ENCODE peak calls at places on chromosomes 7 and 10, in ten cellular contexts. C is WERI-Rb-1; U is dorsolateral prefrontal cortex; S is CD8-positive, alpha-beta T cell; A is choroid plexus epithelial cell; D is astrocyte of the cerebellum; H is sigmoid colon; B is mammary epithelial cell; X is HFF-Myc; Q is tibial nerve. L is an unnamed sample.

GRCh38 chr7:30445770-30446169 is 32.8 kb downstream of the NOD1 start:
- DNase-seq in D (peak), U (no peak), C (peak), H (peak), A (peak), B (no peak), Q (peak), S (peak), X (no peak), L (peak)

GRCh38 chr7:6268909-6269306 is 3.5 kb downstream of the CYTH3 start:
- DNase-seq in S (no peak), H (no peak), Q (no peak), D (no peak), B (no peak), X (no peak), U (no peak), A (no peak), C (no peak), L (no peak)

GRCh38 chr7:13518738-13519137 is 470.7 kb downstream of the ETV1 start:
- DNase-seq in Q (no peak), X (no peak), S (no peak), U (no peak), H (no peak), D (no peak), A (no peak), C (no peak), B (no peak), L (no peak)

GRCh38 chr7:77388055-77388454 is 28.1 kb downstream of the GSAP start:
- DNase-seq in D (no peak), C (no peak), X (no peak), B (no peak), H (no peak), U (no peak), S (no peak), A (no peak), Q (no peak), L (no peak)

GRCh38 chr10:49593564-49593875 is 16.6 kb upstream of the SLC18A3 start:
- DNase-seq in S (no peak), B (no peak), X (no peak), H (no peak), U (no peak), C (no peak), D (no peak), Q (no peak), A (no peak), L (no peak)

GRCh38 chr10:71394926-71395562 is 1.7 kb upstream of the CDH23 start:
- DNase-seq in U (no peak), C (peak), A (no peak), Q (no peak), H (no peak), X (no peak), S (no peak), D (no peak), B (no peak), L (no peak)

GRCh38 chr10:2772791-2773644 is 294.3 kb upstream of the PFKP start:
- DNase-seq in S (no peak), Q (no peak), H (no peak), B (no peak), U (no peak), D (no peak), X (no peak), C (no peak), A (no peak), L (no peak)

GRCh38 chr7:142603870-142604448 is 145.3 kb upstream of the PRSS1 start:
- DNase-seq in D (peak), B (peak), S (peak), H (no peak), X (peak), C (peak), A (peak), U (no peak), Q (no peak), L (peak)

GRCh38 chr7:3154881-3155494 is 111.3 kb upstream of the CARD11 start:
- DNase-seq in C (peak), Q (no peak), H (peak), U (peak), A (peak), B (peak), X (no peak), S (peak), D (peak), L (peak)

GRCh38 chr7:40470817-40471216 is 336.0 kb downstream of the SUGCT start:
- DNase-seq in S (no peak), Q (no peak), D (no peak), H (no peak), B (no peak), U (no peak), A (peak), X (no peak), C (no peak), L (no peak)

GRCh38 chr7:74325230-74325565 is 36.0 kb downstream of the CLIP2 start:
- DNase-seq in U (no peak), D (no peak), S (no peak), H (no peak), A (no peak), X (no peak), B (no peak), Q (no peak), C (no peak), L (no peak)

GRCh38 chr7:129952164-129952652 is 552 bp downstream of the UBE2H start:
- DNase-seq in X (no peak), B (peak), D (no peak), S (peak), A (peak), U (peak), C (peak), H (peak), Q (no peak), L (no peak)

GRCh38 chr7:27203378-27203953 is 3.6 kb upstream of the HOXA13 start:
- DNase-seq in X (no peak), C (no peak), S (no peak), A (no peak), B (no peak), H (no peak), Q (no peak), D (no peak), U (no peak), L (no peak)

GRCh38 chr10:71805776-71806705 is 32.7 kb upstream of the VSIR start:
- DNase-seq in D (no peak), Q (no peak), C (no peak), S (no peak), U (no peak), A (peak), H (no peak), B (no peak), X (no peak), L (peak)

DNA sequence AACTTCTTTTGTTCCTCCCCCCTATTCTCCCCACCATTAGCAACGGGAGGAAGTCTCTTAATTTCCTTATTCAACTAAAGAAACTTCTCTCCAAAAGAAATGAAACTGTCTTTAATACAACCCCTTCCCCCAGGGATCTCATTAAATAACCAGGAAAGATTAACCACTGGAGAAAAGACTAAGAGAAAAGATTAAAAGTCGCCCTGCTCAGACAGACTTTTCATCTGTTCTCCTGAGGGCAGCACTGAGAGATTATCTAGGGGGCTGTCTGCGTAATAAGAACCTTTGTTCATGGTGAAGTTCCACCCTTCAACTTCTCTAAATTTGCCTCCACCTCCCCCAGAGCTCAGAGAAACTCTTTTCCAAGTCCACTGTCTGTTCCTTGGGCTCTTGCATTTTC is 105.5 kb downstream of the HGF start:
- DNase-seq in Q (no peak), D (no peak), C (peak), A (no peak), U (no peak), S (no peak), H (no peak), B (no peak), X (no peak), L (no peak)
- TF ChIP-seq CTCF in Q (no peak), D (no peak), C (no peak), A (no peak), U (no peak), S (no peak), H (no peak), B (no peak), X (no peak), L (no peak)

GRCh38 chr7:25988640-25989039 is 163.4 kb upstream of the NFE2L3 start:
- DNase-seq in B (no peak), H (no peak), C (no peak), D (no peak), A (no peak), U (no peak), S (no peak), Q (no peak), X (no peak), L (no peak)

GRCh38 chr7:25985196-25985595 is 166.8 kb upstream of the NFE2L3 start:
- DNase-seq in Q (no peak), S (no peak), U (no peak), D (no peak), A (no peak), B (no peak), C (no peak), H (no peak), X (no peak), L (no peak)

GRCh38 chr7:25979605-25980004 is 172.4 kb upstream of the NFE2L3 start:
- DNase-seq in B (peak), U (no peak), S (no peak), Q (no peak), A (no peak), D (no peak), H (no peak), C (no peak), X (no peak), L (no peak)

DNA sequence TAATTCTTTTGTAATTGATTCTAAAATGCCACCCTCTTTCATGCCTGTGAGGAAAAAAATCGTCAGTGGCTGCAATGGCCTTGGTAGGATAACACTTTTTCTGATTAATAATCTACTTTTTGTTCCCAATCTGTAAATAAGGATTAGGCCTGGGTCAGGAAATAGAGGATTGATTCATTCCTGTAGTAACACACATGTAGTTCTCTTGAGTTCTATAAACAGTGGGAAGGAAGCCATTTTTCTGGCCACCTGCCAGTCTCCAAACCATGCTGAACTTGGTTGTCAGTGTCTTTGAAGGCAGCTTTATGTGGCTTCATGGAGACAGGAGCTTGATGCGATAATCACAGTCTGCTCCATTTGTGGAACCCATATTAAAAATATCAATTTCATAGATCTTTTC is 169.3 kb upstream of the NFE2L3 start:
- DNase-seq in U (no peak), X (no peak), D (no peak), S (no peak), H (no peak), A (no peak), Q (no peak), B (no peak), C (no peak), L (no peak)
- H3K4me3 ChIP-seq in U (no peak), X (no peak), D (no peak), S (no peak), H (no peak), A (no peak), Q (no peak), B (no peak), C (no peak), L (no peak)

DNA sequence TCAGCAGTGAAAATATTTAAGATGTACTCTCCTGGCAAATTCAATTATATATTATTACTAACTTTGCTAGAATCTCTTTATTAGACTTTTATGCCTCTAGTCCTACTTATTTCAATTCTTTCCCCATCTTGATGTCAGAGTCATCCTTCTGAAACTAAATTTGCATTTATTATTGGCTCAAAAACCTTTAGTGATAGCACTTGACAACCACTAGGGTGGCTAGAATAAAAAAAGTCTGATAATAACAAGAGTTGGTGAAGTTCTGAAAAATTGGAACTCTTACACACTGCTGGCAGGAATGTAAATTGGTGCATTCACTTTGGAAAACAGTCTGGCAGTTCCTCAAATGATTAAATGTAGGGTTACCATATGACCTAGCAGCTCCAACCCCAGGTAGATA is 73.8 kb downstream of the LSMEM1 start:
- DNase-seq in B (no peak), D (no peak), Q (no peak), S (no peak), A (peak), X (no peak), C (no peak), H (no peak), U (no peak), L (no peak)
- TF ChIP-seq CTCF in B (no peak), D (peak), Q (no peak), S (no peak), A (peak), X (no peak), C (no peak), H (no peak), U (no peak), L (peak)

GRCh38 chr10:44636625-44637024 is 251.7 kb upstream of the CXCL12 start:
- DNase-seq in S (no peak), H (no peak), U (no peak), C (no peak), D (no peak), Q (no peak), X (no peak), B (no peak), A (no peak), L (no peak)
- H3K4me3 ChIP-seq in S (no peak), H (no peak), U (no peak), C (no peak), D (no peak), Q (no peak), X (no peak), B (no peak), A (no peak), L (no peak)

GRCh38 chr7:139205843-139206242 is 25.2 kb upstream of the UBN2 start:
- DNase-seq in X (no peak), H (no peak), Q (no peak), D (no peak), S (no peak), A (no peak), B (no peak), C (no peak), U (no peak), L (no peak)

GRCh38 chr7:139200382-139200781 is 30.7 kb upstream of the UBN2 start:
- DNase-seq in A (no peak), H (no peak), D (no peak), C (no peak), B (no peak), U (no peak), Q (no peak), S (no peak), X (no peak), L (no peak)

GRCh38 chr7:139203992-139204391 is 27.0 kb upstream of the UBN2 start:
- DNase-seq in U (no peak), X (peak), H (no peak), Q (no peak), C (no peak), A (peak), B (no peak), D (no peak), S (no peak), L (peak)
- TF ChIP-seq CTCF in U (no peak), X (no peak), H (no peak), Q (no peak), C (no peak), A (no peak), B (no peak), D (no peak), S (no peak), L (no peak)

GRCh38 chr10:97020452-97021400 is 165.0 kb downstream of the SLIT1 start:
- DNase-seq in Q (no peak), H (peak), D (no peak), S (no peak), U (no peak), A (peak), B (no peak), C (peak), X (no peak), L (no peak)
- H3K4me3 ChIP-seq in Q (no peak), H (peak), D (no peak), S (no peak), U (no peak), A (no peak), B (no peak), C (no peak), X (no peak), L (no peak)

GRCh38 chr7:44244282-44244681 is 43.5 kb downstream of the YKT6 start:
- DNase-seq in A (peak), U (no peak), C (peak), H (no peak), D (no peak), X (no peak), B (no peak), S (no peak), Q (no peak), L (peak)
- TF ChIP-seq CTCF in A (peak), U (peak), C (peak), H (no peak), D (peak), X (peak), B (peak), S (peak), Q (peak), L (peak)

GRCh38 chr10:102868976-102869289 is 337 bp upstream of the AS3MT start:
- DNase-seq in H (no peak), U (no peak), B (no peak), A (no peak), S (no peak), X (no peak), D (no peak), Q (no peak), C (no peak), L (no peak)
- H3K4me3 ChIP-seq in H (peak), U (peak), B (peak), A (peak), S (no peak), X (peak), D (peak), Q (peak), C (peak), L (peak)

DNA sequence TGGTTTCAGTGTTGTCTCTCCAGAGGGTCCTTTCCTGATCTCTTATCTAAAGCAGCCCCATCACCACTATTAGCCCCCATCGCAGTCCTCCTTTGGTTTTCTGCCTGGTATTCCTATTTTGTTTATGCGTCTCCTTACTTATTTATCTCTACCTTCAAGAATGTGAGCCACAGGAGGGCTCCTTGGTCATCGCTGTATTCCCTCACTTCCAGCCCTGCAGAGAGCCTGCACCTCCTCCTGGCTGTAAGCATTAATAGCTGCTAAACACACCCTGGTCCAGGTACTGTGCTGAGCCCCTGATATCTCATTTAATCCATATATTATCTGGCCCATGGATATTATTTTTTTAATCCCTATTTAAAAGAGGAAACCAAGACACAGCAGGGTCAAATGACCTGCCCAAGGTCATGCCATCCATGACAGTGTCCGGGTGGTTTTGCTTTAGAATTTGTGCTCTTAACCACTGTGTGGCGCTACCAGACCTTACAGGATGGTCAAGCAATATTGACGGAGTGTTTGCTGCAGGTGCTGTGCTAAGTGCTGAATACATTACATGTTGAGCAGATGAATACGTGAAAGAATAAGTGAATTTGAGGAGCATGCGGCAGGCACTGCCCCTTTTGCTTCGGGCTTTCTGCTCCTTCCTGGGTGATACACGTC is 227.2 kb downstream of the ADAM12 start:
- DNase-seq in H (no peak), S (no peak), X (no peak), A (peak), B (no peak), Q (no peak), C (peak), U (no peak), D (no peak), L (no peak)
- TF ChIP-seq CTCF in H (no peak), S (no peak), X (peak), A (peak), B (peak), Q (no peak), C (peak), U (no peak), D (peak), L (no peak)

L was measured in fibroblast of pulmonary artery.